ENCODE peak calls at places on chromosomes 16 and 17, in eight cellular contexts. D is sigmoid colon, E is KBM-7, P is A549, I is T-helper 1 cell, G is GM06990, T is esophagus squamous epithelium, R is psoas muscle. Y is an unnamed sample.

GRCh38 chr17:82924812-82925211 is 85.0 kb upstream of the ZNF750 start:
- DNase-seq in D (no peak), E (no peak), P (no peak), I (no peak), G (no peak), T (no peak), R (peak; percentile 10), Y (no peak)

GRCh38 chr16:29148867-29149272 is 164.0 kb downstream of the LAT start:
- DNase-seq in D (no peak), E (peak; percentile 40), P (no peak), I (peak; percentile 68), G (no peak), T (no peak), R (no peak), Y (no peak)

GRCh38 chr17:71208111-71208704 is 912.6 kb upstream of the SOX9 start:
- DNase-seq in D (no peak), E (no peak), P (no peak), I (no peak), G (no peak), T (no peak), R (no peak), Y (no peak)

GRCh38 chr17:5282639-5283217 is 644 bp downstream of the RABEP1 start:
- DNase-seq in D (no peak), E (peak; percentile 31), P (peak; percentile 47), I (no peak), G (peak; percentile 22), T (no peak), R (peak; percentile 35), Y (no peak)

GRCh38 chr16:15618392-15618791 is 24.6 kb downstream of the MARF1 start:
- DNase-seq in D (no peak), E (no peak), P (no peak), I (no peak), G (no peak), T (no peak), R (no peak), Y (no peak)

GRCh38 chr17:64418506-64419339 is 28.1 kb upstream of the PECAM1 start:
- DNase-seq in D (peak; percentile 41), E (peak; percentile 73), P (peak; percentile 75), I (no peak), G (no peak), T (no peak), R (no peak), Y (peak; percentile 30)

GRCh38 chr16:75222271-75222783 is 3.5 kb downstream of the CTRB1 start:
- DNase-seq in D (no peak), E (no peak), P (no peak), I (no peak), G (no peak), T (no peak), R (no peak), Y (no peak)

GRCh38 chr17:83032781-83033180 is 46.6 kb upstream of the METRNL start:
- DNase-seq in D (peak; percentile 26), E (no peak), P (no peak), I (no peak), G (no peak), T (no peak), R (no peak), Y (no peak)

GRCh38 chr17:13153036-13153435 is 135.2 kb upstream of the ELAC2 start:
- DNase-seq in D (no peak), E (no peak), P (no peak), I (no peak), G (no peak), T (no peak), R (no peak), Y (no peak)

GRCh38 chr16:19844945-19845641 is 39.6 kb downstream of the GPRC5B start:
- DNase-seq in D (no peak), E (no peak), P (peak; percentile 43), I (no peak), G (no peak), T (no peak), R (no peak), Y (no peak)

GRCh38 chr16:3194792-3195191 is 6.8 kb downstream of the OR1F1 start:
- DNase-seq in D (no peak), E (no peak), P (no peak), I (no peak), G (no peak), T (no peak), R (no peak), Y (no peak)

GRCh38 chr17:56974055-56974454 is 3.9 kb upstream of the SCPEP1 start:
- DNase-seq in D (no peak), E (no peak), P (no peak), I (no peak), G (no peak), T (no peak), R (no peak), Y (no peak)

GRCh38 chr17:69870751-69871199 is 204.2 kb upstream of the KCNJ16 start:
- DNase-seq in D (no peak), E (no peak), P (no peak), I (no peak), G (no peak), T (no peak), R (no peak), Y (no peak)

GRCh38 chr17:59668816-59669215 is 38.4 kb downstream of the PTRH2 start:
- DNase-seq in D (no peak), E (peak; percentile 67), P (peak; percentile 22), I (no peak), G (no peak), T (no peak), R (no peak), Y (no peak)

GRCh38 chr16:8661703-8662102 is 12.7 kb upstream of the ABAT start:
- DNase-seq in D (no peak), E (no peak), P (no peak), I (no peak), G (no peak), T (no peak), R (no peak), Y (no peak)

GRCh38 chr17:74176546-74177001 is 26.9 kb upstream of the RPL38 start:
- DNase-seq in D (no peak), E (peak; percentile 74), P (peak; percentile 74), I (no peak), G (no peak), T (no peak), R (no peak), Y (no peak)